ENCODE peak calls at places on chromosomes 1 and 21, in six cellular contexts. One of them, this sample, is unnamed. For H3K4me1, the result is how much of the 10 kb centered on the place peaks cover.

GRCh38 chr1:12488666-12489354 is 129.2 kb downstream of the DHRS3 start:
- DNase-seq in A549: no peak
- DNase-seq in spleen: no peak
- DNase-seq in right lobe of liver: no peak
- DNase-seq in body of pancreas: no peak
- DNase-seq in heart left ventricle: no peak
- DNase-seq in this sample: no peak

GRCh38 chr1:36151845-36152203 is 2.5 kb upstream of the TRAPPC3 start:
- DNase-seq in A549: no peak
- DNase-seq in spleen: peak
- DNase-seq in right lobe of liver: no peak
- DNase-seq in body of pancreas: no peak
- DNase-seq in heart left ventricle: no peak
- DNase-seq in this sample: peak

GRCh38 chr21:36540700-36541099 is 60.8 kb upstream of the CLDN14 start:
- DNase-seq in A549: no peak
- DNase-seq in spleen: no peak
- DNase-seq in right lobe of liver: no peak
- DNase-seq in body of pancreas: no peak
- DNase-seq in heart left ventricle: no peak
- DNase-seq in this sample: no peak

GRCh38 chr1:68819190-68819829 is 322.4 kb upstream of the DEPDC1 start:
- DNase-seq in A549: peak
- DNase-seq in spleen: no peak
- DNase-seq in right lobe of liver: no peak
- DNase-seq in body of pancreas: no peak
- DNase-seq in heart left ventricle: no peak
- DNase-seq in this sample: no peak

GRCh38 chr1:91697322-91698260 is 188.4 kb downstream of the TGFBR3 start:
- DNase-seq in A549: no peak
- DNase-seq in spleen: no peak
- DNase-seq in right lobe of liver: no peak
- DNase-seq in body of pancreas: no peak
- DNase-seq in heart left ventricle: no peak
- DNase-seq in this sample: no peak

GRCh38 chr1:52141513-52142219 is at the start of gene ZFYVE9:
- DNase-seq in A549: peak
- DNase-seq in spleen: peak
- DNase-seq in right lobe of liver: peak
- DNase-seq in body of pancreas: peak
- DNase-seq in heart left ventricle: peak
- DNase-seq in this sample: peak

GRCh38 chr21:36547464-36547863 is 67.5 kb upstream of the CLDN14 start:
- DNase-seq in A549: no peak
- DNase-seq in spleen: no peak
- DNase-seq in right lobe of liver: no peak
- DNase-seq in body of pancreas: no peak
- DNase-seq in heart left ventricle: no peak
- DNase-seq in this sample: no peak

GRCh38 chr1:42184616-42185015 is 20.1 kb upstream of the GUCA2A start:
- DNase-seq in A549: no peak
- DNase-seq in spleen: no peak
- DNase-seq in right lobe of liver: no peak
- DNase-seq in body of pancreas: no peak
- DNase-seq in heart left ventricle: no peak
- DNase-seq in this sample: no peak

GRCh38 chr1:189121941-189122340 is 1355.7 kb downstream of the BRINP3 start:
- DNase-seq in A549: no peak
- DNase-seq in spleen: no peak
- DNase-seq in right lobe of liver: no peak
- DNase-seq in body of pancreas: no peak
- DNase-seq in heart left ventricle: no peak
- DNase-seq in this sample: no peak

GRCh38 chr1:38564946-38565570 is 294.5 kb downstream of the RRAGC start:
- DNase-seq in A549: no peak
- DNase-seq in spleen: no peak
- DNase-seq in right lobe of liver: no peak
- DNase-seq in body of pancreas: no peak
- DNase-seq in heart left ventricle: no peak
- DNase-seq in this sample: no peak

GRCh38 chr1:165943198-165943597 is 115.8 kb downstream of the UCK2 start:
- DNase-seq in A549: peak
- DNase-seq in spleen: no peak
- DNase-seq in right lobe of liver: no peak
- DNase-seq in body of pancreas: no peak
- DNase-seq in heart left ventricle: no peak
- DNase-seq in this sample: no peak

GRCh38 chr1:12678350-12678749 is 34.5 kb downstream of the AADACL4 start:
- DNase-seq in A549: no peak
- DNase-seq in spleen: no peak
- DNase-seq in right lobe of liver: no peak
- DNase-seq in body of pancreas: no peak
- DNase-seq in heart left ventricle: no peak
- DNase-seq in this sample: no peak

GRCh38 chr1:54806931-54807611 is 5.9 kb upstream of the TTC22 start:
- DNase-seq in A549: no peak
- DNase-seq in spleen: no peak
- DNase-seq in right lobe of liver: no peak
- DNase-seq in body of pancreas: no peak
- DNase-seq in heart left ventricle: no peak
- DNase-seq in this sample: no peak

GRCh38 chr1:102434421-102434820 is 437.7 kb upstream of the OLFM3 start:
- DNase-seq in A549: peak
- DNase-seq in spleen: no peak
- DNase-seq in right lobe of liver: no peak
- DNase-seq in body of pancreas: no peak
- DNase-seq in heart left ventricle: no peak
- DNase-seq in this sample: no peak

GRCh38 chr1:212555426-212555825 is 53.1 kb upstream of the ATF3 start:
- DNase-seq in A549: no peak
- DNase-seq in spleen: no peak
- DNase-seq in right lobe of liver: no peak
- DNase-seq in body of pancreas: no peak
- DNase-seq in heart left ventricle: no peak
- DNase-seq in this sample: no peak

GRCh38 chr1:226708342-226708780 is 30.7 kb downstream of the ITPKB start:
- DNase-seq in A549: no peak
- DNase-seq in spleen: no peak
- DNase-seq in right lobe of liver: no peak
- DNase-seq in body of pancreas: no peak
- DNase-seq in heart left ventricle: no peak
- DNase-seq in this sample: peak

GRCh38 chr1:17653728-17654351 is 101.3 kb upstream of the ACTL8 start:
- DNase-seq in A549: peak
- DNase-seq in spleen: no peak
- DNase-seq in right lobe of liver: no peak
- DNase-seq in body of pancreas: peak
- DNase-seq in heart left ventricle: no peak
- DNase-seq in this sample: peak

GRCh38 chr1:59699227-59699847 is 115.4 kb upstream of the HOOK1 start:
- DNase-seq in A549: peak
- DNase-seq in spleen: no peak
- DNase-seq in right lobe of liver: no peak
- DNase-seq in body of pancreas: peak
- DNase-seq in heart left ventricle: no peak
- DNase-seq in this sample: no peak

GRCh38 chr1:53449026-53449425 is 10.2 kb upstream of the DMRTB1 start:
- DNase-seq in A549: no peak
- DNase-seq in spleen: no peak
- DNase-seq in right lobe of liver: no peak
- DNase-seq in body of pancreas: no peak
- DNase-seq in heart left ventricle: no peak
- DNase-seq in this sample: no peak

GRCh38 chr1:87684194-87684593 is 355.5 kb downstream of the LMO4 start:
- DNase-seq in A549: no peak
- DNase-seq in spleen: no peak
- DNase-seq in right lobe of liver: no peak
- DNase-seq in body of pancreas: no peak
- DNase-seq in heart left ventricle: peak
- DNase-seq in this sample: peak

GRCh38 chr1:245901037-245901436 is 606.0 kb downstream of the SMYD3 start:
- DNase-seq in A549: no peak
- DNase-seq in spleen: no peak
- DNase-seq in right lobe of liver: no peak
- DNase-seq in body of pancreas: no peak
- DNase-seq in heart left ventricle: no peak
- DNase-seq in this sample: no peak

GRCh38 chr1:65440915-65441314 is 20.4 kb downstream of the LEPR start:
- DNase-seq in A549: no peak
- DNase-seq in spleen: no peak
- DNase-seq in right lobe of liver: no peak
- DNase-seq in body of pancreas: no peak
- DNase-seq in heart left ventricle: no peak
- DNase-seq in this sample: no peak

GRCh38 chr1:150545486-150546032 is 3.6 kb upstream of the ADAMTSL4 start:
- DNase-seq in A549: no peak
- DNase-seq in spleen: peak
- DNase-seq in right lobe of liver: no peak
- DNase-seq in body of pancreas: no peak
- DNase-seq in heart left ventricle: no peak
- DNase-seq in this sample: no peak

GRCh38 chr1:218604217-218604616 is 259.1 kb downstream of the TGFB2 start:
- DNase-seq in A549: no peak
- DNase-seq in spleen: no peak
- DNase-seq in right lobe of liver: no peak
- DNase-seq in body of pancreas: no peak
- DNase-seq in heart left ventricle: no peak
- DNase-seq in this sample: no peak

GRCh38 chr1:199246716-199247115 is 607.9 kb downstream of the PTPRC start:
- DNase-seq in A549: no peak
- DNase-seq in spleen: no peak
- DNase-seq in right lobe of liver: no peak
- DNase-seq in body of pancreas: no peak
- DNase-seq in heart left ventricle: no peak
- DNase-seq in this sample: no peak

GRCh38 chr21:31988492-31989285 is 115.9 kb downstream of the HUNK start:
- DNase-seq in A549: no peak
- DNase-seq in spleen: no peak
- DNase-seq in right lobe of liver: no peak
- DNase-seq in body of pancreas: no peak
- DNase-seq in heart left ventricle: no peak
- DNase-seq in this sample: no peak

GRCh38 chr1:227450489-227450888 is 112.9 kb upstream of the ZNF678 start:
- DNase-seq in A549: no peak
- DNase-seq in spleen: no peak
- DNase-seq in right lobe of liver: no peak
- DNase-seq in body of pancreas: no peak
- DNase-seq in heart left ventricle: no peak
- DNase-seq in this sample: no peak

GRCh38 chr1:12302798-12303447 is 73.1 kb downstream of the VPS13D start:
- DNase-seq in A549: no peak
- DNase-seq in spleen: no peak
- DNase-seq in right lobe of liver: no peak
- DNase-seq in body of pancreas: no peak
- DNase-seq in heart left ventricle: no peak
- DNase-seq in this sample: no peak

GRCh38 chr21:46418265-46418946 is 40.3 kb upstream of the DIP2A start:
- DNase-seq in A549: no peak
- DNase-seq in spleen: no peak
- DNase-seq in right lobe of liver: peak
- DNase-seq in body of pancreas: no peak
- DNase-seq in heart left ventricle: no peak
- DNase-seq in this sample: no peak

GRCh38 chr1:20158358-20159070 is 19.4 kb downstream of the PLA2G2F start:
- DNase-seq in A549: no peak
- DNase-seq in spleen: no peak
- DNase-seq in right lobe of liver: no peak
- DNase-seq in body of pancreas: no peak
- DNase-seq in heart left ventricle: no peak
- DNase-seq in this sample: no peak

GRCh38 chr1:204338359-204338758 is 21.4 kb downstream of the PLEKHA6 start:
- DNase-seq in A549: no peak
- DNase-seq in spleen: no peak
- DNase-seq in right lobe of liver: no peak
- DNase-seq in body of pancreas: no peak
- DNase-seq in heart left ventricle: no peak
- DNase-seq in this sample: no peak

GRCh38 chr1:162023547-162024501 is at the start of gene OLFML2B:
- DNase-seq in A549: peak
- DNase-seq in spleen: peak
- DNase-seq in right lobe of liver: peak
- DNase-seq in body of pancreas: peak
- DNase-seq in heart left ventricle: peak
- DNase-seq in this sample: peak
- TF ChIP-seq POLR2A in A549: no peak
- TF ChIP-seq POLR2A in spleen: no peak
- TF ChIP-seq POLR2A in right lobe of liver: no peak
- TF ChIP-seq POLR2A in body of pancreas: no peak
- TF ChIP-seq POLR2A in heart left ventricle: no peak
- TF ChIP-seq POLR2A in this sample: no peak

GRCh38 chr1:154957258-154957657 is 1.4 kb upstream of the PBXIP1 start:
- DNase-seq in A549: no peak
- DNase-seq in spleen: peak
- DNase-seq in right lobe of liver: peak
- DNase-seq in body of pancreas: no peak
- DNase-seq in heart left ventricle: no peak
- DNase-seq in this sample: no peak
- H3K4me1 ChIP-seq in A549: under half
- H3K4me1 ChIP-seq in spleen: half or more
- H3K4me1 ChIP-seq in right lobe of liver: under half
- H3K4me1 ChIP-seq in body of pancreas: half or more
- H3K4me1 ChIP-seq in heart left ventricle: half or more
- H3K4me1 ChIP-seq in this sample: under half

DNA sequence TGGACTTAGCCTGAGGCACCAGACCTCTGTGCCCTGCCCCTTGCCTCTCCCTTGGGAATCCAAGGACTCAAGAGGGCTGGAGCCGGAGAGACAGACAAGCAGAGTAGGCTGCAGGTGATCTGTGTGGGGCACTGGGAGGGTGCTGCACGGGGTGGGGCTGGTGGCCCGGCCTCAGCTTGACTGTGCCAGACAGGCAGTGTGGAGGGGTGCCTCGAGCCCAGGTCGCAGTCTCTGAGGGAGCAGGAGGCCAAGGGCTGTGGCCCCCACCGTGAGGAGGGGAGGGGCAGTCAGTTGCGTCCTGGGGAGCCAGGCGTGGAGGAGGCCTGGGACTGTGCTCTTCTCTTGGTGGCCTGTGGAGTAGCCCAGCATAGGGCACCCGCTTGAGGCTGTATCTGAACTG is 4.0 kb downstream of the GABRD start:
- DNase-seq in A549: no peak
- DNase-seq in spleen: no peak
- DNase-seq in right lobe of liver: no peak
- DNase-seq in body of pancreas: no peak
- DNase-seq in heart left ventricle: no peak
- DNase-seq in this sample: no peak
- TF ChIP-seq POLR2A in A549: no peak
- TF ChIP-seq POLR2A in spleen: no peak
- TF ChIP-seq POLR2A in right lobe of liver: no peak
- TF ChIP-seq POLR2A in body of pancreas: no peak
- TF ChIP-seq POLR2A in heart left ventricle: no peak
- TF ChIP-seq POLR2A in this sample: no peak

DNA sequence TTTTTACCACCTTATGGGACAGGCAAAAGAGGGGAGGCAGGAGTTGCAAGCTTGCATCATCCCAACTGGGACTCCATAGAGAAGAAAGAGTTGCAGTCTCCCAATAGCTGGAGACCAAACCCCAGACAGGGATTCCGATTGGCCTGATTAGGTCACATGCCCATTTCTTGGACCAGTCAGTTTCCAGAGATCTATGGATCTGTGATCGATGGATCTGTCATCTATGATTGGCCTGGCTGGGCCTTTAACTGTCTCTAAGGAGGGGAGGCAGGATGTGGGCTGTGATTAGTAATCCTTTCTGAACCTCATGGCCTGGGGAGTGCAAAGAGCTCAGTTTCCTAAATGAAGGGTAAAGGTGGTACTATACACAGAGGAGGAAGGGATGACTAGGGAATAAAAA is 252.1 kb downstream of the MATN1 start:
- DNase-seq in A549: no peak
- DNase-seq in spleen: no peak
- DNase-seq in right lobe of liver: no peak
- DNase-seq in body of pancreas: no peak
- DNase-seq in heart left ventricle: no peak
- DNase-seq in this sample: no peak
- H3K4me1 ChIP-seq in A549: under half
- H3K4me1 ChIP-seq in spleen: under half
- H3K4me1 ChIP-seq in right lobe of liver: under half
- H3K4me1 ChIP-seq in body of pancreas: under half
- H3K4me1 ChIP-seq in heart left ventricle: under half
- H3K4me1 ChIP-seq in this sample: under half

This sample was measured in uterus.